ENCODE peak calls at places on chromosomes 3 and 15, in six cellular contexts. Z, P, T, W, R and E are unnamed samples.

GRCh38 chr15:23570466-23570865 is 5.0 kb downstream of the MKRN3 start:
- DNase-seq in Z (no peak), P (no peak), T (no peak), W (peak), R (no peak), E (no peak)

GRCh38 chr3:16800361-16800760 is 84.4 kb upstream of the PLCL2 start:
- DNase-seq in Z (no peak), P (no peak), T (no peak), W (no peak), R (no peak), E (no peak)

GRCh38 chr3:167733961-167734497 is 663 bp downstream of the PDCD10 start:
- DNase-seq in Z (peak), P (no peak), T (peak), W (peak), R (peak), E (peak)

GRCh38 chr3:188962253-188963247 is 209.2 kb upstream of the TPRG1 start:
- DNase-seq in Z (no peak), P (no peak), T (no peak), W (no peak), R (no peak), E (peak)

GRCh38 chr3:173932624-173933023 is 535.1 kb downstream of the NLGN1 start:
- DNase-seq in Z (peak), P (no peak), T (peak), W (peak), R (peak), E (peak)

GRCh38 chr3:52483577-52484495 is 11.3 kb upstream of the STAB1 start:
- DNase-seq in Z (peak), P (no peak), T (no peak), W (peak), R (peak), E (peak)

GRCh38 chr15:84947947-84948830 is 33.5 kb upstream of the PDE8A start:
- DNase-seq in Z (peak), P (peak), T (peak), W (peak), R (peak), E (peak)

GRCh38 chr3:146750196-146750595 is 145.1 kb upstream of the PLSCR5 start:
- DNase-seq in Z (peak), P (no peak), T (peak), W (peak), R (peak), E (peak)

GRCh38 chr15:92527197-92527596 is 128.4 kb downstream of the FAM174B start:
- DNase-seq in Z (peak), P (peak), T (no peak), W (peak), R (no peak), E (no peak)

GRCh38 chr15:51366911-51367310 is 25.5 kb downstream of the GLDN start:
- DNase-seq in Z (peak), P (peak), T (peak), W (peak), R (peak), E (peak)

GRCh38 chr3:49164983-49165720 is 979 bp downstream of the CCDC71 start:
- DNase-seq in Z (no peak), P (no peak), T (no peak), W (no peak), R (no peak), E (no peak)

GRCh38 chr15:88705769-88706165 is 67.0 kb downstream of the ISG20 start:
- DNase-seq in Z (no peak), P (no peak), T (no peak), W (no peak), R (no peak), E (no peak)
- H3K4me3 ChIP-seq in Z (peak), P (peak), T (peak), W (peak), R (peak), E (peak)

GRCh38 chr3:28290863-28291300 is 49.5 kb downstream of the CMC1 start:
- DNase-seq in Z (peak), P (no peak), T (no peak), W (no peak), R (no peak), E (no peak)

GRCh38 chr3:28287046-28287445 is 45.6 kb downstream of the CMC1 start:
- DNase-seq in Z (no peak), P (no peak), T (no peak), W (no peak), R (no peak), E (no peak)

GRCh38 chr3:28291577-28291976 is 50.2 kb downstream of the CMC1 start:
- DNase-seq in Z (no peak), P (no peak), T (no peak), W (no peak), R (no peak), E (no peak)

GRCh38 chr3:28286595-28286994 is 45.2 kb downstream of the CMC1 start:
- DNase-seq in Z (peak), P (no peak), T (peak), W (peak), R (peak), E (peak)
- TF ChIP-seq CTCF in Z (peak), P (peak), T (peak), W (peak), R (peak), E (peak)

DNA sequence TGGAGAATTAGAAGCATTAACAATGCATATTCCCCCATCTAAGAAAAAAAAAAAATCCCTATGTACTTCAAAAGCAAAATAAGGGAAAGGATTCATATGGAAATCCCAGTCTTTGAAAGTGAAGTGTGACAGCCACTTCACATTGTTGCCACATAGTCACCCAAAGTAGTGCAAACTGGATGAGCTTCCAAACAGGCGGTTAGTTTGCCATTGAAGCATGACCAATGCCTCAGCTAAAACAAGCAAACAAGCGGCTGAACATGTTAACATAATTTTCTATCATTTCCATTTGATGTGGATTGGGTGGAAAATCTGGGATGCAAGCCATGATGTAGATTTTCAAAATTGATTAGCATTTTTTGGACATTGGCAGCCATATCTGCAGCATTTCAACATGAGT is 405.1 kb downstream of the NR2F2 start:
- DNase-seq in Z (no peak), P (no peak), T (no peak), W (no peak), R (no peak), E (no peak)
- H3K4me3 ChIP-seq in Z (no peak), P (no peak), T (no peak), W (no peak), R (no peak), E (no peak)

GRCh38 chr3:104628185-104628789 is 738.4 kb upstream of the ALCAM start:
- DNase-seq in Z (peak), P (no peak), T (peak), W (peak), R (peak), E (peak)
- TF ChIP-seq CTCF in Z (peak), P (peak), T (peak), W (peak), R (peak), E (peak)

GRCh38 chr3:120680193-120680894 is 1.7 kb downstream of the HGD start:
- DNase-seq in Z (no peak), P (no peak), T (no peak), W (no peak), R (no peak), E (no peak)
- H3K4me3 ChIP-seq in Z (no peak), P (no peak), T (no peak), W (no peak), R (no peak), E (no peak)

GRCh38 chr3:33557279-33557678 is 117.1 kb upstream of the UBP1 start:
- DNase-seq in Z (no peak), P (no peak), T (no peak), W (no peak), R (no peak), E (no peak)
- TF ChIP-seq CTCF in Z (no peak), P (no peak), T (no peak), W (no peak), R (no peak), E (no peak)

GRCh38 chr15:88891540-88892254 is 3.6 kb downstream of the HAPLN3 start:
- DNase-seq in Z (no peak), P (no peak), T (no peak), W (no peak), R (no peak), E (no peak)

GRCh38 chr15:88897142-88897455 is 1.8 kb upstream of the HAPLN3 start:
- DNase-seq in Z (no peak), P (no peak), T (no peak), W (no peak), R (no peak), E (no peak)

GRCh38 chr15:88896339-88897033 is 1.1 kb upstream of the HAPLN3 start:
- DNase-seq in Z (no peak), P (no peak), T (no peak), W (no peak), R (no peak), E (no peak)

GRCh38 chr15:88894819-88895767 is at the start of gene HAPLN3:
- DNase-seq in Z (no peak), P (no peak), T (peak), W (no peak), R (peak), E (no peak)

DNA sequence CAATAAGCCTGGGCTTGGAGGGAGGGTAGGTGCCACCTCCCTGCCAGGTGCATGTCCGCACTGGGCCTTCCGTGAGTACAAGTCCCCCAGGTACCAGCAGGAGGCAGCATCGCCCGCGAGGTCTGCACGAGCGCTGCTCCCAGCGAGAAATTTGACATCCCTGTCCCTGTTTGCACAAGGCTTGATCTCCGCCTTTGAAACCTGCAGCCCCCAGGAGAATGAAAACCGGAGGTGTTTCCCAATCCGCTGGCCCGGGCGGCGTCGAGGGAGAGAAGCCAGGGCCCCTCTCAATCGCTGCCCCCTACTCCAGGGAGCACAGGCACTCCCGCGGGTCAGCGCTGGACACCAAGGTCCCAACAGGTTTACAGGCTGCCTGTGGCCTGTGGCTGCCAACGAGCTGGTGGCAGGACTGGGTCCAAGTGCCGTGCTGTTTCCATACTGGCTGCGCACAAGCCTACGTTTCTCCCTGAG is 961 bp downstream of the HAPLN3 start:
- DNase-seq in Z (no peak), P (peak), T (peak), W (peak), R (no peak), E (no peak)
- H3K4me3 ChIP-seq in Z (peak), P (peak), T (peak), W (peak), R (no peak), E (peak)